ENCODE peak calls at places on chromosomes 13 and 19, in six cellular contexts. F is fibroblast of the aortic adventitia; Z is T47D; M is NCI-H1436; J is stimulated activated CD8-positive, alpha-beta memory T cell treated with anti-CD3 and anti-CD28 coated beads, Interleukin-7, amount 100 ng/mL, for 48 hours; O is cardiac fibroblast. E is an unnamed sample.

GRCh38 chr13:36339600-36340155 is 6.5 kb downstream of the SPART start:
- DNase-seq in M (no peak), F (no peak), O (no peak), J (no peak), Z (no peak), E (no peak)

GRCh38 chr13:39406688-39407087 is 196.3 kb downstream of the LHFPL6 start:
- DNase-seq in F (no peak), O (no peak), Z (no peak), M (no peak), J (no peak), E (no peak)

GRCh38 chr13:103291693-103292572 is 225.7 kb upstream of the SLC10A2 start:
- DNase-seq in F (no peak), O (no peak), Z (no peak), J (no peak), M (no peak), E (no peak)

GRCh38 chr13:33751151-33751550 is 66.8 kb upstream of the RFC3 start:
- DNase-seq in Z (no peak), M (no peak), O (peak), F (peak), J (no peak), E (no peak)

GRCh38 chr13:44667950-44668349 is 91.8 kb upstream of the TSC22D1 start:
- DNase-seq in Z (no peak), F (peak), J (no peak), M (no peak), O (peak), E (no peak)

GRCh38 chr13:93388701-93389100 is 162.1 kb downstream of the GPC6 start:
- DNase-seq in Z (no peak), M (no peak), F (peak), O (peak), J (no peak), E (no peak)

GRCh38 chr13:43058318-43058674 is 34.9 kb downstream of the DNAJC15 start:
- DNase-seq in J (peak), O (peak), M (no peak), Z (no peak), F (peak), E (no peak)

GRCh38 chr19:620166-620862 is 13.0 kb downstream of the POLRMT start:
- DNase-seq in Z (no peak), F (no peak), M (no peak), J (no peak), O (no peak), E (no peak)

GRCh38 chr13:114097893-114098688 is 34.3 kb downstream of the RASA3 start:
- DNase-seq in Z (no peak), F (no peak), J (no peak), O (no peak), M (no peak), E (peak)

GRCh38 chr13:36712785-36713184 is 39.0 kb downstream of the SERTM1 start:
- DNase-seq in F (peak), J (no peak), O (peak), Z (no peak), M (no peak), E (peak)

GRCh38 chr19:42450314-42450934 is 7.7 kb upstream of the CXCL17 start:
- DNase-seq in F (peak), M (peak), O (peak), J (peak), Z (peak), E (peak)

GRCh38 chr13:44410328-44410859 is 36.8 kb downstream of the SERP2 start:
- DNase-seq in M (no peak), O (no peak), J (no peak), F (no peak), Z (no peak), E (no peak)

GRCh38 chr13:91470084-91470621 is 71.7 kb downstream of the GPC5 start:
- DNase-seq in F (no peak), J (no peak), O (no peak), Z (no peak), M (no peak), E (no peak)

GRCh38 chr13:43805681-43806128 is 18.9 kb upstream of the ENOX1 start:
- DNase-seq in O (peak), Z (no peak), F (no peak), M (no peak), J (no peak), E (no peak)

GRCh38 chr19:33225458-33225925 is at the start of gene SLC7A10:
- DNase-seq in F (no peak), M (no peak), Z (no peak), O (no peak), J (no peak), E (no peak)

GRCh38 chr19:34188388-34188787 is 16.1 kb downstream of the LSM14A start:
- DNase-seq in F (no peak), Z (no peak), O (peak), J (no peak), M (no peak), E (no peak)

GRCh38 chr13:102197193-102197592 is 204.7 kb downstream of the FGF14 start:
- DNase-seq in J (no peak), Z (no peak), O (peak), M (no peak), F (peak), E (no peak)

GRCh38 chr19:7865262-7865911 is 8.8 kb downstream of the PRR36 start:
- DNase-seq in O (no peak), J (no peak), M (no peak), Z (no peak), F (no peak), E (no peak)

GRCh38 chr19:12930002-12930645 is 3.4 kb downstream of the FARSA start:
- DNase-seq in O (no peak), Z (no peak), J (no peak), F (no peak), M (no peak), E (no peak)

GRCh38 chr13:109998808-109999528 is 212.6 kb upstream of the IRS2 start:
- DNase-seq in J (no peak), F (peak), O (peak), Z (peak), M (no peak), E (no peak)

E was measured in uterus.